ENCODE peak calls at places on chromosome 6, in ten cellular contexts. I is ovary, O is tibial nerve, K is IMR-90, M is hepatocyte, J is fibroblast of lung, Y is HepG2, U is ascending aorta, D is OCI-LY7, T is suprapubic skin. C is an unnamed sample. For H3K4me1, the result is how much of the 10 kb centered on the place peaks cover.

GRCh38 chr6:30267423-30267822 is 54.2 kb upstream of the TRIM26 start:
- DNase-seq in I (no peak), Y (no peak), M (no peak), U (no peak), J (no peak), T (no peak), O (no peak), K (no peak), D (no peak), C (no peak)

GRCh38 chr6:75272145-75272840 is 12.3 kb downstream of the TMEM30A start:
- DNase-seq in J (peak), O (no peak), M (no peak), K (peak), Y (no peak), U (no peak), T (no peak), D (no peak), I (no peak), C (peak)

GRCh38 chr6:119170427-119171407 is 92.3 kb upstream of the FAM184A start:
- DNase-seq in Y (peak), J (peak), O (no peak), K (peak), U (no peak), D (no peak), M (no peak), I (no peak), T (no peak), C (no peak)

GRCh38 chr6:20965915-20966314 is 431.7 kb downstream of the CDKAL1 start:
- DNase-seq in U (no peak), O (no peak), K (no peak), Y (peak), D (no peak), T (no peak), M (no peak), I (no peak), J (no peak), C (no peak)

GRCh38 chr6:104161960-104162669 is 697.6 kb downstream of the HACE1 start:
- DNase-seq in D (no peak), J (no peak), I (no peak), K (no peak), U (no peak), M (no peak), T (no peak), O (no peak), Y (no peak), C (no peak)

GRCh38 chr6:42313038-42313437 is 95.4 kb upstream of the MRPS10 start:
- DNase-seq in J (peak), T (no peak), M (no peak), I (no peak), O (no peak), Y (no peak), U (no peak), D (no peak), K (peak), C (peak)

GRCh38 chr6:18022398-18023231 is 35.2 kb upstream of the KIF13A start:
- DNase-seq in I (no peak), M (peak), O (no peak), Y (no peak), D (no peak), K (peak), U (no peak), T (no peak), J (peak), C (peak)

GRCh38 chr6:2396856-2397640 is 151.6 kb upstream of the GMDS start:
- DNase-seq in Y (no peak), D (no peak), K (peak), I (no peak), T (no peak), J (peak), O (peak), M (peak), U (no peak), C (peak)

GRCh38 chr6:108868551-108869145 is 20.4 kb downstream of the ARMC2 start:
- DNase-seq in K (no peak), J (no peak), O (no peak), T (no peak), I (no peak), U (no peak), D (no peak), Y (no peak), M (no peak), C (no peak)

GRCh38 chr6:111581957-111582356 is 23.7 kb downstream of the TRAF3IP2 start:
- DNase-seq in O (no peak), D (no peak), Y (no peak), T (no peak), I (no peak), J (no peak), M (no peak), U (no peak), K (no peak), C (no peak)

GRCh38 chr6:90472716-90473115 is 114.2 kb downstream of the MAP3K7 start:
- DNase-seq in D (no peak), Y (no peak), I (no peak), M (no peak), K (no peak), T (no peak), O (no peak), U (no peak), J (no peak), C (no peak)

GRCh38 chr6:167005350-167006159 is 6.4 kb downstream of the CEP43 start:
- DNase-seq in K (no peak), M (no peak), O (no peak), U (no peak), I (peak), Y (no peak), D (no peak), J (no peak), T (no peak), C (no peak)

GRCh38 chr6:155248021-155249001 is 15.5 kb upstream of the CLDN20 start:
- DNase-seq in Y (peak), T (no peak), U (no peak), M (peak), I (peak), O (peak), J (peak), K (peak), D (peak), C (peak)

GRCh38 chr6:45163952-45164766 is 164.0 kb upstream of the RUNX2 start:
- DNase-seq in O (no peak), J (no peak), K (no peak), Y (no peak), T (no peak), D (no peak), M (no peak), U (no peak), I (no peak), C (no peak)

GRCh38 chr6:11043552-11043960 is 549 bp downstream of the ELOVL2 start:
- DNase-seq in J (no peak), M (peak), Y (no peak), I (no peak), K (no peak), D (no peak), T (no peak), U (no peak), O (no peak), C (no peak)

GRCh38 chr6:143804835-143805239 is 38.3 kb upstream of the LTV1 start:
- DNase-seq in O (no peak), D (no peak), U (no peak), I (no peak), K (no peak), Y (no peak), J (no peak), M (no peak), T (no peak), C (no peak)

GRCh38 chr6:24995270-24995669 is 59.5 kb upstream of the RIPOR2 start:
- DNase-seq in Y (no peak), M (no peak), K (no peak), O (no peak), J (no peak), U (no peak), T (no peak), D (no peak), I (no peak), C (no peak)

GRCh38 chr6:33664506-33665057 is 43.5 kb downstream of the ITPR3 start:
- DNase-seq in O (no peak), U (no peak), J (no peak), Y (no peak), D (no peak), K (no peak), T (no peak), M (no peak), I (no peak), C (no peak)

GRCh38 chr6:169247419-169247818 is 6.2 kb downstream of the THBS2 start:
- DNase-seq in K (no peak), O (no peak), D (no peak), U (no peak), Y (no peak), I (no peak), J (no peak), M (no peak), T (no peak), C (no peak)

GRCh38 chr6:131182991-131183425 is 47.7 kb downstream of the AKAP7 start:
- DNase-seq in T (no peak), I (no peak), J (peak), M (peak), K (peak), U (no peak), O (no peak), D (peak), Y (peak), C (peak)

GRCh38 chr6:153511896-153512496 is 380.9 kb upstream of the RGS17 start:
- DNase-seq in D (peak), U (no peak), Y (peak), I (no peak), T (no peak), O (no peak), M (peak), K (peak), J (peak), C (peak)

GRCh38 chr6:129280719-129281118 is 397.8 kb downstream of the LAMA2 start:
- DNase-seq in Y (no peak), U (no peak), D (no peak), I (no peak), M (no peak), O (no peak), J (no peak), K (no peak), T (no peak), C (no peak)

GRCh38 chr6:148973809-148974208 is 227.0 kb downstream of the UST start:
- DNase-seq in J (peak), I (no peak), Y (no peak), D (peak), M (peak), U (no peak), T (no peak), K (peak), O (no peak), C (peak)

GRCh38 chr6:40953486-40953885 is 85.5 kb downstream of the UNC5CL start:
- DNase-seq in M (no peak), D (no peak), I (no peak), J (no peak), K (no peak), U (no peak), T (no peak), O (no peak), Y (no peak), C (peak)

GRCh38 chr6:138716017-138716416 is 57.6 kb upstream of the CCDC28A start:
- DNase-seq in U (no peak), I (no peak), J (no peak), M (no peak), Y (no peak), T (no peak), D (no peak), K (no peak), O (no peak), C (no peak)

GRCh38 chr6:63579937-63580703 is 7.8 kb downstream of the LOC128125822 start:
- DNase-seq in O (no peak), D (no peak), K (no peak), U (no peak), J (no peak), Y (no peak), T (no peak), M (no peak), I (no peak), C (no peak)

GRCh38 chr6:43242908-43243648 is at the start of gene TTBK1:
- DNase-seq in I (no peak), T (no peak), M (no peak), O (no peak), Y (no peak), K (no peak), U (no peak), J (no peak), D (no peak), C (no peak)

GRCh38 chr6:113903666-113904330 is 46.7 kb downstream of the MARCKS start:
- DNase-seq in Y (peak), U (no peak), T (no peak), I (peak), D (no peak), K (peak), O (no peak), M (peak), J (peak), C (no peak)

GRCh38 chr6:162709431-162709830 is 18.1 kb downstream of the PRKN start:
- DNase-seq in K (no peak), M (no peak), D (no peak), U (no peak), O (no peak), I (no peak), Y (no peak), J (no peak), T (no peak), C (no peak)

GRCh38 chr6:139931746-139932145 is 557.3 kb upstream of the CITED2 start:
- DNase-seq in O (no peak), D (no peak), K (no peak), T (no peak), Y (no peak), I (no peak), J (no peak), M (no peak), U (no peak), C (no peak)

GRCh38 chr6:119349041-119349340 is 570 bp downstream of the MAN1A1 start:
- DNase-seq in O (no peak), D (peak), Y (no peak), J (no peak), T (no peak), U (no peak), M (no peak), I (no peak), K (no peak), C (peak)

GRCh38 chr6:111011360-111012142 is 29.7 kb downstream of the RPF2 start:
- DNase-seq in T (no peak), D (peak), U (no peak), I (no peak), J (peak), O (no peak), K (peak), M (peak), Y (peak), C (peak)

GRCh38 chr6:36345681-36346417 is 9.2 kb upstream of the BNIP5 start:
- DNase-seq in M (no peak), Y (no peak), U (no peak), T (no peak), K (no peak), J (no peak), D (no peak), O (no peak), I (no peak), C (no peak)

GRCh38 chr6:157838718-157839430 is 15.8 kb downstream of the SNX9 start:
- DNase-seq in U (no peak), K (no peak), O (no peak), J (no peak), M (no peak), D (no peak), I (no peak), Y (no peak), T (no peak), C (no peak)
- H3K4me1 ChIP-seq in U (under half), K (under half), O (under half), J (under half), M (under half), D (under half), I (under half), Y (under half), T (under half), C (under half)

DNA sequence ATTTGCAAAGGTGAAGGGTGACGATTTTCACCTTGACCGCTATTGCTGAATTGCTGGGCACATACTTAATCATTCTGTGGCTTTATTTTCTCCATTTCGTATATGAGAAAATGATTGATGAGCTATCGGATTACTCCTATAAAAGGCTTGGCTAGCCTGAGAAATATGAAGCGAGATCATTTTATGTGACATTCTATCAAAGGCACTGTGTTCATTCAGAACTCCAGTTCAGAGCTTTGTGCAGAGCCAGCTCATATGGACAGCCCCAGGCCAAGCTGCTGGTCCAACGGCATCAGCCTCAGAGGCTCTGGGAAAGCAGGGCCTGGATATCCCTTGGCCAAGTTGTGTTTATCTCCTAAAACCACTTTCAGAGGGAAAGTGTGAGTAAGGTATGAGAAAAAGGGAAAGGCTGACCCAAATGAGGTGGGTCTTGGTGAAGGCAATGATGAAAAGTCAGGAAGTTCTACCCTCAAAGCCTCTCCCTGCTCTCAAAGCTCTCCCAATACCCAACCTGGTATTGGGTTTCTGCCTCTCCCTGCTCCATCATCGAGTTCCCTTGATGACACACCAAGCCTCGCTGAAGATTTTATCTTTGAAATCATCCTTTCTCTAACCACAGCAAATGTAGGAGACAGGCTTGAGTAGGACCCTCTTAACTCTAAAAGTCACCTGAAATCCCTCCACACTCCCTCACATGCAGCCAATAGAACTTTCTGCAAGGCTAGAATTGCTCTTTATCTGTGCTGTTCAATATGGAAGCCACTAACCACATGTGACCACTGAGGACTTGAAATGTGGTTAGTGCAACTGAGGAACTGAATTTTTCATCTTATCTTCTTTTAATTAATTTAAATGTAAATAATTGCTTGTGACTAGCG is 50.5 kb downstream of the GFOD1 start:
- DNase-seq in Y (no peak), O (no peak), U (no peak), D (no peak), M (no peak), K (no peak), J (peak), I (no peak), T (no peak), C (no peak)
- H3K4me1 ChIP-seq in Y (under half), O (under half), U (under half), D (under half), M (under half), K (under half), J (under half), I (under half), T (under half), C (under half)

GRCh38 chr6:79694623-79695311 is 63.6 kb downstream of the SH3BGRL2 start:
- DNase-seq in K (no peak), I (no peak), U (no peak), Y (no peak), T (no peak), M (no peak), J (no peak), O (no peak), D (no peak), C (no peak)

GRCh38 chr6:79702701-79703100 is 71.6 kb downstream of the SH3BGRL2 start:
- DNase-seq in Y (no peak), M (no peak), O (no peak), T (no peak), U (no peak), D (no peak), K (no peak), J (no peak), I (no peak), C (no peak)

GRCh38 chr6:79699606-79700005 is 68.5 kb downstream of the SH3BGRL2 start:
- DNase-seq in Y (no peak), U (no peak), J (no peak), O (no peak), M (no peak), I (no peak), D (no peak), K (no peak), T (no peak), C (no peak)

GRCh38 chr6:79694156-79694555 is 63.0 kb downstream of the SH3BGRL2 start:
- DNase-seq in Y (no peak), M (no peak), O (no peak), K (no peak), T (no peak), U (no peak), J (no peak), I (no peak), D (no peak), C (peak)

GRCh38 chr6:79697430-79697829 is 66.3 kb downstream of the SH3BGRL2 start:
- DNase-seq in O (no peak), M (no peak), K (no peak), J (no peak), I (no peak), Y (no peak), U (no peak), D (no peak), T (no peak), C (no peak)
- H3K4me1 ChIP-seq in O (under half), M (under half), K (under half), J (under half), I (under half), Y (under half), U (under half), D (under half), T (under half), C (under half)

GRCh38 chr6:98832282-98833100 is 1.9 kb upstream of the POU3F2 start:
- DNase-seq in T (no peak), O (no peak), Y (no peak), M (peak), K (peak), U (no peak), I (peak), J (peak), D (no peak), C (peak)
- H3K4me1 ChIP-seq in T (half or more), O (under half), Y (under half), M (under half), K (under half), U (under half), I (under half), J (under half), D (under half), C (under half)